ENCODE peak calls at places on chromosome 21, in eight cellular contexts. One of them, this sample, is unnamed.

GRCh38 chr21:32806810-32807386 is 35.3 kb upstream of the PAXBP1 start:
- DNase-seq in CD8-positive, alpha-beta T cell: no peak
- DNase-seq in prostate gland: no peak
- DNase-seq in H1: no peak
- DNase-seq in neural progenitor cell: no peak
- DNase-seq in CD4-positive, alpha-beta memory T cell: no peak
- DNase-seq in foreskin keratinocyte: no peak
- DNase-seq in substantia nigra: no peak
- DNase-seq in this sample: no peak

GRCh38 chr21:33127154-33127893 is 57.4 kb downstream of the OLIG1 start:
- DNase-seq in CD4-positive, alpha-beta memory T cell: peak
- DNase-seq in H1: no peak
- DNase-seq in CD8-positive, alpha-beta T cell: peak
- DNase-seq in foreskin keratinocyte: peak
- DNase-seq in neural progenitor cell: peak
- DNase-seq in substantia nigra: no peak
- DNase-seq in prostate gland: peak
- DNase-seq in this sample: peak

GRCh38 chr21:35395728-35396127 is 346.6 kb upstream of the RUNX1 start:
- DNase-seq in foreskin keratinocyte: peak
- DNase-seq in CD8-positive, alpha-beta T cell: no peak
- DNase-seq in substantia nigra: no peak
- DNase-seq in neural progenitor cell: no peak
- DNase-seq in H1: no peak
- DNase-seq in prostate gland: no peak
- DNase-seq in CD4-positive, alpha-beta memory T cell: no peak
- DNase-seq in this sample: peak

GRCh38 chr21:17492415-17493168 is 20.3 kb upstream of the CXADR start:
- DNase-seq in prostate gland: peak
- DNase-seq in CD4-positive, alpha-beta memory T cell: no peak
- DNase-seq in neural progenitor cell: no peak
- DNase-seq in CD8-positive, alpha-beta T cell: no peak
- DNase-seq in substantia nigra: no peak
- DNase-seq in foreskin keratinocyte: peak
- DNase-seq in H1: no peak
- DNase-seq in this sample: peak

GRCh38 chr21:19935459-19935858 is 1062.8 kb upstream of the NCAM2 start:
- DNase-seq in H1: no peak
- DNase-seq in CD4-positive, alpha-beta memory T cell: no peak
- DNase-seq in neural progenitor cell: no peak
- DNase-seq in substantia nigra: no peak
- DNase-seq in prostate gland: no peak
- DNase-seq in foreskin keratinocyte: no peak
- DNase-seq in CD8-positive, alpha-beta T cell: no peak
- DNase-seq in this sample: no peak

GRCh38 chr21:35511298-35512162 is 462.4 kb upstream of the RUNX1 start:
- DNase-seq in prostate gland: no peak
- DNase-seq in CD8-positive, alpha-beta T cell: no peak
- DNase-seq in CD4-positive, alpha-beta memory T cell: no peak
- DNase-seq in foreskin keratinocyte: peak
- DNase-seq in substantia nigra: no peak
- DNase-seq in H1: no peak
- DNase-seq in neural progenitor cell: no peak
- DNase-seq in this sample: peak

GRCh38 chr21:18443686-18444085 is 40.1 kb upstream of the TMPRSS15 start:
- DNase-seq in H1: no peak
- DNase-seq in prostate gland: no peak
- DNase-seq in CD4-positive, alpha-beta memory T cell: no peak
- DNase-seq in substantia nigra: no peak
- DNase-seq in CD8-positive, alpha-beta T cell: no peak
- DNase-seq in neural progenitor cell: no peak
- DNase-seq in foreskin keratinocyte: no peak
- DNase-seq in this sample: no peak

GRCh38 chr21:34644815-34645214 is 24.0 kb upstream of the CLIC6 start:
- DNase-seq in H1: no peak
- DNase-seq in substantia nigra: no peak
- DNase-seq in CD8-positive, alpha-beta T cell: no peak
- DNase-seq in CD4-positive, alpha-beta memory T cell: no peak
- DNase-seq in neural progenitor cell: no peak
- DNase-seq in prostate gland: no peak
- DNase-seq in foreskin keratinocyte: no peak
- DNase-seq in this sample: no peak

GRCh38 chr21:33761104-33762036 is 119.1 kb downstream of the ITSN1 start:
- DNase-seq in neural progenitor cell: no peak
- DNase-seq in prostate gland: no peak
- DNase-seq in CD4-positive, alpha-beta memory T cell: no peak
- DNase-seq in CD8-positive, alpha-beta T cell: no peak
- DNase-seq in H1: no peak
- DNase-seq in foreskin keratinocyte: peak
- DNase-seq in substantia nigra: no peak
- DNase-seq in this sample: peak

GRCh38 chr21:23496729-23497128 is 2110.6 kb downstream of the MRPL39 start:
- DNase-seq in CD4-positive, alpha-beta memory T cell: no peak
- DNase-seq in neural progenitor cell: no peak
- DNase-seq in CD8-positive, alpha-beta T cell: no peak
- DNase-seq in substantia nigra: no peak
- DNase-seq in H1: no peak
- DNase-seq in foreskin keratinocyte: no peak
- DNase-seq in prostate gland: no peak
- DNase-seq in this sample: no peak

GRCh38 chr21:33865996-33866575 is 49.5 kb downstream of the ATP5PO start:
- DNase-seq in CD8-positive, alpha-beta T cell: no peak
- DNase-seq in foreskin keratinocyte: no peak
- DNase-seq in H1: no peak
- DNase-seq in prostate gland: no peak
- DNase-seq in substantia nigra: no peak
- DNase-seq in neural progenitor cell: no peak
- DNase-seq in CD4-positive, alpha-beta memory T cell: no peak
- DNase-seq in this sample: no peak

GRCh38 chr21:33214056-33214455 is 15.7 kb upstream of the IFNAR2 start:
- DNase-seq in substantia nigra: no peak
- DNase-seq in neural progenitor cell: no peak
- DNase-seq in prostate gland: no peak
- DNase-seq in CD8-positive, alpha-beta T cell: no peak
- DNase-seq in foreskin keratinocyte: no peak
- DNase-seq in CD4-positive, alpha-beta memory T cell: no peak
- DNase-seq in H1: no peak
- DNase-seq in this sample: no peak

GRCh38 chr21:18030248-18030647 is 211.1 kb upstream of the C21orf91 start:
- DNase-seq in prostate gland: no peak
- DNase-seq in CD4-positive, alpha-beta memory T cell: no peak
- DNase-seq in H1: no peak
- DNase-seq in foreskin keratinocyte: no peak
- DNase-seq in substantia nigra: no peak
- DNase-seq in CD8-positive, alpha-beta T cell: no peak
- DNase-seq in neural progenitor cell: no peak
- DNase-seq in this sample: no peak

GRCh38 chr21:31117046-31117916 is 79.0 kb upstream of the KRTAP19-8 start:
- DNase-seq in substantia nigra: no peak
- DNase-seq in foreskin keratinocyte: peak
- DNase-seq in CD8-positive, alpha-beta T cell: no peak
- DNase-seq in neural progenitor cell: no peak
- DNase-seq in CD4-positive, alpha-beta memory T cell: no peak
- DNase-seq in prostate gland: no peak
- DNase-seq in H1: no peak
- DNase-seq in this sample: peak

GRCh38 chr21:25831300-25831699 is 96.5 kb downstream of the GABPA start:
- DNase-seq in neural progenitor cell: no peak
- DNase-seq in foreskin keratinocyte: no peak
- DNase-seq in CD8-positive, alpha-beta T cell: no peak
- DNase-seq in prostate gland: no peak
- DNase-seq in substantia nigra: no peak
- DNase-seq in H1: no peak
- DNase-seq in CD4-positive, alpha-beta memory T cell: no peak
- DNase-seq in this sample: no peak

GRCh38 chr21:41321211-41321907 is 4.8 kb downstream of the FAM3B start:
- DNase-seq in substantia nigra: no peak
- DNase-seq in CD8-positive, alpha-beta T cell: no peak
- DNase-seq in foreskin keratinocyte: no peak
- DNase-seq in CD4-positive, alpha-beta memory T cell: no peak
- DNase-seq in H1: no peak
- DNase-seq in neural progenitor cell: no peak
- DNase-seq in prostate gland: no peak
- DNase-seq in this sample: no peak

GRCh38 chr21:17554619-17555472 is 42.0 kb downstream of the CXADR start:
- DNase-seq in neural progenitor cell: peak
- DNase-seq in substantia nigra: no peak
- DNase-seq in H1: no peak
- DNase-seq in foreskin keratinocyte: no peak
- DNase-seq in CD8-positive, alpha-beta T cell: no peak
- DNase-seq in prostate gland: no peak
- DNase-seq in CD4-positive, alpha-beta memory T cell: no peak
- DNase-seq in this sample: peak

GRCh38 chr21:33496345-33496744 is 4.8 kb upstream of the DNAJC28 start:
- DNase-seq in foreskin keratinocyte: no peak
- DNase-seq in CD8-positive, alpha-beta T cell: no peak
- DNase-seq in neural progenitor cell: no peak
- DNase-seq in substantia nigra: no peak
- DNase-seq in prostate gland: no peak
- DNase-seq in H1: no peak
- DNase-seq in CD4-positive, alpha-beta memory T cell: no peak
- DNase-seq in this sample: no peak

GRCh38 chr21:32351428-32351827 is 41.4 kb downstream of the URB1 start:
- DNase-seq in H1: no peak
- DNase-seq in foreskin keratinocyte: peak
- DNase-seq in substantia nigra: no peak
- DNase-seq in CD4-positive, alpha-beta memory T cell: no peak
- DNase-seq in neural progenitor cell: no peak
- DNase-seq in prostate gland: peak
- DNase-seq in CD8-positive, alpha-beta T cell: no peak
- DNase-seq in this sample: peak

GRCh38 chr21:41217656-41218380 is 49.9 kb downstream of the BACE2 start:
- DNase-seq in substantia nigra: no peak
- DNase-seq in CD8-positive, alpha-beta T cell: no peak
- DNase-seq in prostate gland: no peak
- DNase-seq in H1: no peak
- DNase-seq in neural progenitor cell: peak
- DNase-seq in CD4-positive, alpha-beta memory T cell: no peak
- DNase-seq in foreskin keratinocyte: no peak
- DNase-seq in this sample: no peak

GRCh38 chr21:29213513-29214385 is 83.3 kb downstream of the MAP3K7CL start:
- DNase-seq in CD8-positive, alpha-beta T cell: no peak
- DNase-seq in substantia nigra: no peak
- DNase-seq in foreskin keratinocyte: no peak
- DNase-seq in prostate gland: no peak
- DNase-seq in CD4-positive, alpha-beta memory T cell: no peak
- DNase-seq in H1: no peak
- DNase-seq in neural progenitor cell: no peak
- DNase-seq in this sample: no peak

GRCh38 chr21:29218749-29219148 is 80.0 kb upstream of the BACH1 start:
- DNase-seq in neural progenitor cell: no peak
- DNase-seq in CD4-positive, alpha-beta memory T cell: no peak
- DNase-seq in CD8-positive, alpha-beta T cell: no peak
- DNase-seq in substantia nigra: no peak
- DNase-seq in foreskin keratinocyte: no peak
- DNase-seq in H1: no peak
- DNase-seq in prostate gland: peak
- DNase-seq in this sample: no peak

GRCh38 chr21:29217818-29218252 is 80.9 kb upstream of the BACH1 start:
- DNase-seq in substantia nigra: no peak
- DNase-seq in foreskin keratinocyte: peak
- DNase-seq in CD4-positive, alpha-beta memory T cell: no peak
- DNase-seq in CD8-positive, alpha-beta T cell: no peak
- DNase-seq in H1: no peak
- DNase-seq in prostate gland: no peak
- DNase-seq in neural progenitor cell: no peak
- DNase-seq in this sample: peak

GRCh38 chr21:29219165-29219770 is 79.5 kb upstream of the BACH1 start:
- DNase-seq in foreskin keratinocyte: no peak
- DNase-seq in CD4-positive, alpha-beta memory T cell: no peak
- DNase-seq in CD8-positive, alpha-beta T cell: no peak
- DNase-seq in neural progenitor cell: no peak
- DNase-seq in prostate gland: peak
- DNase-seq in substantia nigra: no peak
- DNase-seq in H1: no peak
- DNase-seq in this sample: no peak

GRCh38 chr21:29215709-29216108 is 83.0 kb upstream of the BACH1 start:
- DNase-seq in substantia nigra: no peak
- DNase-seq in H1: no peak
- DNase-seq in CD8-positive, alpha-beta T cell: no peak
- DNase-seq in CD4-positive, alpha-beta memory T cell: no peak
- DNase-seq in prostate gland: peak
- DNase-seq in neural progenitor cell: no peak
- DNase-seq in foreskin keratinocyte: no peak
- DNase-seq in this sample: no peak
- H3K27ac ChIP-seq in substantia nigra: no peak
- H3K27ac ChIP-seq in H1: no peak
- H3K27ac ChIP-seq in CD8-positive, alpha-beta T cell: no peak
- H3K27ac ChIP-seq in CD4-positive, alpha-beta memory T cell: no peak
- H3K27ac ChIP-seq in prostate gland: no peak
- H3K27ac ChIP-seq in neural progenitor cell: no peak
- H3K27ac ChIP-seq in foreskin keratinocyte: no peak
- H3K27ac ChIP-seq in this sample: no peak

GRCh38 chr21:15301014-15301413 is 236.2 kb upstream of the NRIP1 start:
- DNase-seq in substantia nigra: no peak
- DNase-seq in foreskin keratinocyte: peak
- DNase-seq in CD8-positive, alpha-beta T cell: no peak
- DNase-seq in neural progenitor cell: peak
- DNase-seq in H1: no peak
- DNase-seq in prostate gland: no peak
- DNase-seq in CD4-positive, alpha-beta memory T cell: no peak
- DNase-seq in this sample: no peak
- H3K27ac ChIP-seq in substantia nigra: no peak
- H3K27ac ChIP-seq in foreskin keratinocyte: peak
- H3K27ac ChIP-seq in CD8-positive, alpha-beta T cell: no peak
- H3K27ac ChIP-seq in neural progenitor cell: no peak
- H3K27ac ChIP-seq in H1: no peak
- H3K27ac ChIP-seq in prostate gland: no peak
- H3K27ac ChIP-seq in CD4-positive, alpha-beta memory T cell: no peak
- H3K27ac ChIP-seq in this sample: no peak

GRCh38 chr21:42565206-42565810 is 51.7 kb downstream of the SLC37A1 start:
- DNase-seq in prostate gland: no peak
- DNase-seq in neural progenitor cell: no peak
- DNase-seq in CD4-positive, alpha-beta memory T cell: no peak
- DNase-seq in H1: no peak
- DNase-seq in foreskin keratinocyte: no peak
- DNase-seq in substantia nigra: no peak
- DNase-seq in CD8-positive, alpha-beta T cell: no peak
- DNase-seq in this sample: no peak
- H3K27ac ChIP-seq in prostate gland: no peak
- H3K27ac ChIP-seq in neural progenitor cell: no peak
- H3K27ac ChIP-seq in CD4-positive, alpha-beta memory T cell: no peak
- H3K27ac ChIP-seq in H1: no peak
- H3K27ac ChIP-seq in foreskin keratinocyte: no peak
- H3K27ac ChIP-seq in substantia nigra: no peak
- H3K27ac ChIP-seq in CD8-positive, alpha-beta T cell: no peak
- H3K27ac ChIP-seq in this sample: no peak

GRCh38 chr21:45920824-45921600 is 60.6 kb upstream of the COL6A1 start:
- DNase-seq in foreskin keratinocyte: no peak
- DNase-seq in substantia nigra: no peak
- DNase-seq in H1: no peak
- DNase-seq in CD4-positive, alpha-beta memory T cell: no peak
- DNase-seq in CD8-positive, alpha-beta T cell: no peak
- DNase-seq in neural progenitor cell: no peak
- DNase-seq in prostate gland: no peak
- DNase-seq in this sample: no peak
- H3K27ac ChIP-seq in foreskin keratinocyte: no peak
- H3K27ac ChIP-seq in substantia nigra: no peak
- H3K27ac ChIP-seq in H1: no peak
- H3K27ac ChIP-seq in CD4-positive, alpha-beta memory T cell: no peak
- H3K27ac ChIP-seq in CD8-positive, alpha-beta T cell: no peak
- H3K27ac ChIP-seq in neural progenitor cell: no peak
- H3K27ac ChIP-seq in prostate gland: no peak
- H3K27ac ChIP-seq in this sample: no peak

This sample was measured in RWPE1.